ENCODE peak calls at places on chromosome 10, in five cellular contexts. O is sigmoid colon, R is stomach, V is K562, P is upper lobe of left lung. D is an unnamed sample.

GRCh38 chr10:132870426-132870825 is 71.9 kb downstream of the CFAP46 start:
- DNase-seq in P (peak), V (no peak), R (peak), O (peak), D (no peak)

GRCh38 chr10:23155166-23155565 is 36.9 kb upstream of the PTF1A start:
- DNase-seq in V (no peak), O (no peak), P (no peak), R (no peak), D (no peak)

GRCh38 chr10:88962336-88962735 is 9.8 kb upstream of the ACTA2 start:
- DNase-seq in O (no peak), R (no peak), V (no peak), P (no peak), D (no peak)

GRCh38 chr10:93357680-93358079 is 124.5 kb downstream of the MYOF start:
- DNase-seq in R (no peak), O (no peak), P (no peak), V (peak), D (no peak)

GRCh38 chr10:123380491-123381085 is 226.4 kb downstream of the BUB3 start:
- DNase-seq in P (no peak), O (no peak), V (no peak), R (no peak), D (no peak)

GRCh38 chr10:96390460-96390864 is 31.7 kb upstream of the OPALIN start:
- DNase-seq in V (no peak), O (peak), R (peak), P (no peak), D (no peak)

GRCh38 chr10:47402681-47403301 is 18.7 kb upstream of the ZNF488 start:
- DNase-seq in P (no peak), R (no peak), O (peak), V (no peak), D (no peak)

GRCh38 chr10:31020128-31020527 is 11.5 kb downstream of the ZNF438 start:
- DNase-seq in R (no peak), O (no peak), P (no peak), V (no peak), D (no peak)

GRCh38 chr10:24722676-24723385 is 856 bp downstream of the ARHGAP21 start:
- DNase-seq in R (peak), P (peak), O (peak), V (peak), D (no peak)
- TF ChIP-seq POLR2AphosphoS5 in R (no peak), P (no peak), O (no peak), V (no peak), D (peak)

GRCh38 chr10:29794776-29795635 is 160.2 kb upstream of the SVIL start:
- DNase-seq in O (no peak), R (no peak), P (no peak), V (no peak), D (no peak)
- TF ChIP-seq POLR2AphosphoS5 in O (peak), R (no peak), P (no peak), V (no peak), D (no peak)

GRCh38 chr10:28722065-28722803 is 44.9 kb downstream of the BAMBI start:
- DNase-seq in R (no peak), O (no peak), V (no peak), P (no peak), D (no peak)
- TF ChIP-seq POLR2AphosphoS5 in R (no peak), O (no peak), V (no peak), P (no peak), D (no peak)

GRCh38 chr10:86710987-86711236 is 42.6 kb downstream of the LDB3 start:
- DNase-seq in P (no peak), O (no peak), V (no peak), R (no peak), D (no peak)
- TF ChIP-seq POLR2AphosphoS5 in P (no peak), O (no peak), V (no peak), R (no peak), D (peak)

DNA sequence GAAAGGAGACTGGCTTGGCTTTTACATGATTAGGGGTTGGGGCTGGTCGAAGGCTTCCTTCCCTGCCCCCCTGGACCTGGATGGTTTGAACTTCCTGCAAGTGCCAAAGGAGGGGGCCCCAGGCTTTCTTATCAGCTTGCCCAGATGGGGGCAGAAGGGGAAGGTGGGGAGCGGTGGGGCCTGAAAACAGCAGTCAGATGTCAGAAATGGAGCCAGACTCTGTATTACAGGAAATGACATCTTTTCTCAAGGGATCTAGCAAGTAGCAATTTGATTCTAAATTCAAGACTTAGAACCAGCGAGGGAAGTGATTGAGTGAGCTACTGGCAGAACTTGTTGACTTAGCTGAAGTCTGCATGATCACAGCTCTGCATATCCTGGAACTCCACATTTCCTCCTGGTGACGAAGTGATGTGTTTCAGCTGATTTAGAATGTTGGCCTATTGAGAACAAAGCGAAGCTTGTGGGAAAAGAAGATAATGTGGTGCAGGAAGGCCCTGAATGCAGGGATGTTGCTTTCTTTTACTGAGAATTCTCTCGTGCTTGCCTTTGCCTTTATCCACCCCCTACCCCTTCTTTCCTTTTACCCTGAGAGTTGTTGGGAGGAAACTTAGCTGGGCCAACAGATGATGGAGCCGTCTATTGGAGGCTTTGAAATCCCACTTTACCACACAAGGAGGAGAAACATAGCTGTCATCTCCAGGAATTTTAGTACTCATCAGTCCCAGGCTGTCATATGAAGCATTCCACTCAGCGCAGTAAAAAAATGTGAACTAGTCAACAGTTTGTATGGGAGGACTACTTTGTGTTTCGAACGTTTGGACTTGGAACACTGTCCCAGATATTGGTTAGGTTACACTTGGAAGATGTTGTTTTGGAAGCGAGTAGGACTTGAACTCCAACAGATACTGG is 43.2 kb downstream of the CCNY start:
- DNase-seq in R (no peak), V (peak), P (no peak), O (no peak), D (peak)
- TF ChIP-seq POLR2AphosphoS5 in R (peak), V (peak), P (peak), O (no peak), D (no peak)

DNA sequence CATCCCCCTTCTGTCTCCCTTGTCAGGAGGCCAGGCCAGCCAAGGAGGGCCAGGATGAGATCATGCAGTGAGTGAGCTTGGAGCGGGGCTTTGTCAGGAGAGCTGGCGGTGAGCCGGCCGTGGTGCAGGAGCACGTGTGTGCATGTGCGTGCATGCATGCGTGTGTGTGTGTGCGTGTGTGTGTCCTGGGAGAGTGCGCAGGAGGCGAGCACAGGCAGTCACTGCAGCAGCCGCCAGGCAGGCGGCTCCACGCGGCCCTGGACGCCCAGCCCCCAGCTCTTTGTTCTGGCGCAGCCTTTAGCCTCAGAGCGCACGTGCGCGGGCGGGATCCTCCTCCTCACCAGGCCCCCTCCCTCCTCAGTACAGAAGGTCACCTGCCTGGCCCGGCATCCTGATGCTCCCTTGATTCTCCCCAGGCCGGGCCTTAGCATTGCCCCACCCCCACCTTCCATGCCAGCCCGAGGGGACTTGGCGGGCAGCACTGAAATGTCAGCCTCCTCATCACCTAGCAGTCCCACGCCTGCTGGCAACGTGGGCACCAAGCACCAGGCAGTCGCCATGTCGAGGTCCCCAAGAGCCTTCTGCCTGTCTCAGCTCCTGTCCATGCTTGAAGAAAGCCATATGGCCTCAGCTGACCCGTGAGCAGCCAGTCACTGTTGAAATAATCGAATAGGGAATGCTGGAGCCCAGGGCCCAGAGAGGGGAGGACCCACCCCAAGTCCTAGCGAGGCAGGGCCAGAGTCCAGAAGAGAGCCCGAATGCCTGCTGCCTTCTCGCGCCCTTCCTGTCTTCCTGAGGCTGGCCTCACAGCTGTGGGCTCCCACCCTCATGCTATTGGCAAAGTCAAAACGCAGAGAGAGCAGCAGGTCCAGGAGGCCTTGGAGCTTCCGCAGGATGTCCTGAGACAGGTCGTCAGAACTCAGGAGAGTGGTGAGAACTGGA is 125.9 kb upstream of the PPIF start:
- DNase-seq in R (peak), V (peak), O (peak), P (no peak), D (no peak)
- TF ChIP-seq POLR2AphosphoS5 in R (peak), V (no peak), O (peak), P (no peak), D (no peak)

D was measured in GM12878.